ENCODE peak calls at places on chromosome 7, in eight cellular contexts. One of them, this sample, is unnamed.

GRCh38 chr7:138097064-138097741 is 20.9 kb downstream of the AKR1D1 start:
- DNase-seq in foreskin keratinocyte: no peak
- DNase-seq in astrocyte: peak; percentile 8
- DNase-seq in colonic mucosa: peak; percentile 23
- DNase-seq in H9: no peak
- DNase-seq in brain microvascular endothelial cell: peak; percentile 59
- DNase-seq in Panc1: no peak
- DNase-seq in tibial artery: no peak
- DNase-seq in this sample: no peak

GRCh38 chr7:149248777-149249176 is 9.3 kb downstream of the ZNF212 start:
- DNase-seq in foreskin keratinocyte: no peak
- DNase-seq in astrocyte: no peak
- DNase-seq in colonic mucosa: no peak
- DNase-seq in H9: no peak
- DNase-seq in brain microvascular endothelial cell: no peak
- DNase-seq in Panc1: no peak
- DNase-seq in tibial artery: no peak
- DNase-seq in this sample: no peak

GRCh38 chr7:111841596-111842209 is 279.4 kb upstream of the IMMP2L start:
- DNase-seq in foreskin keratinocyte: no peak
- DNase-seq in astrocyte: no peak
- DNase-seq in colonic mucosa: no peak
- DNase-seq in H9: no peak
- DNase-seq in brain microvascular endothelial cell: no peak
- DNase-seq in Panc1: no peak
- DNase-seq in tibial artery: no peak
- DNase-seq in this sample: no peak

GRCh38 chr7:44977304-44977858 is 1.4 kb downstream of the MYO1G start:
- DNase-seq in foreskin keratinocyte: no peak
- DNase-seq in astrocyte: no peak
- DNase-seq in colonic mucosa: no peak
- DNase-seq in H9: no peak
- DNase-seq in brain microvascular endothelial cell: no peak
- DNase-seq in Panc1: no peak
- DNase-seq in tibial artery: no peak
- DNase-seq in this sample: no peak

GRCh38 chr7:65216469-65216868 is 157.2 kb upstream of the ZNF92 start:
- DNase-seq in foreskin keratinocyte: peak; percentile 16
- DNase-seq in astrocyte: peak; percentile 6
- DNase-seq in colonic mucosa: peak; percentile 70
- DNase-seq in H9: peak; percentile 84
- DNase-seq in brain microvascular endothelial cell: no peak
- DNase-seq in Panc1: peak; percentile 17
- DNase-seq in tibial artery: no peak
- DNase-seq in this sample: peak; percentile 53

GRCh38 chr7:157623556-157623955 is 286.8 kb downstream of the DNAJB6 start:
- DNase-seq in foreskin keratinocyte: no peak
- DNase-seq in astrocyte: no peak
- DNase-seq in colonic mucosa: no peak
- DNase-seq in H9: no peak
- DNase-seq in brain microvascular endothelial cell: no peak
- DNase-seq in Panc1: no peak
- DNase-seq in tibial artery: no peak
- DNase-seq in this sample: no peak

GRCh38 chr7:37510043-37510634 is 61.5 kb upstream of the ELMO1 start:
- DNase-seq in foreskin keratinocyte: no peak
- DNase-seq in astrocyte: no peak
- DNase-seq in colonic mucosa: no peak
- DNase-seq in H9: no peak
- DNase-seq in brain microvascular endothelial cell: no peak
- DNase-seq in Panc1: peak; percentile 22
- DNase-seq in tibial artery: no peak
- DNase-seq in this sample: no peak

GRCh38 chr7:22110881-22111280 is 165.2 kb upstream of the CDCA7L start:
- DNase-seq in foreskin keratinocyte: no peak
- DNase-seq in astrocyte: no peak
- DNase-seq in colonic mucosa: no peak
- DNase-seq in H9: no peak
- DNase-seq in brain microvascular endothelial cell: no peak
- DNase-seq in Panc1: no peak
- DNase-seq in tibial artery: no peak
- DNase-seq in this sample: no peak

GRCh38 chr7:159040912-159041711 is 103.6 kb downstream of the VIPR2 start:
- DNase-seq in foreskin keratinocyte: no peak
- DNase-seq in astrocyte: no peak
- DNase-seq in colonic mucosa: peak; percentile 14
- DNase-seq in H9: no peak
- DNase-seq in brain microvascular endothelial cell: no peak
- DNase-seq in Panc1: no peak
- DNase-seq in tibial artery: peak; percentile 14
- DNase-seq in this sample: no peak

GRCh38 chr7:21352540-21353387 is 75.1 kb upstream of the SP4 start:
- DNase-seq in foreskin keratinocyte: no peak
- DNase-seq in astrocyte: no peak
- DNase-seq in colonic mucosa: no peak
- DNase-seq in H9: no peak
- DNase-seq in brain microvascular endothelial cell: no peak
- DNase-seq in Panc1: no peak
- DNase-seq in tibial artery: no peak
- DNase-seq in this sample: no peak

GRCh38 chr7:101804642-101805401 is 12.6 kb upstream of the CUX1 start:
- DNase-seq in foreskin keratinocyte: no peak
- DNase-seq in astrocyte: peak; percentile 24
- DNase-seq in colonic mucosa: peak; percentile 46
- DNase-seq in H9: peak; percentile 83
- DNase-seq in brain microvascular endothelial cell: no peak
- DNase-seq in Panc1: no peak
- DNase-seq in tibial artery: no peak
- DNase-seq in this sample: no peak

GRCh38 chr7:66627151-66627681 is 1.5 kb upstream of the KCTD7 start:
- DNase-seq in foreskin keratinocyte: no peak
- DNase-seq in astrocyte: no peak
- DNase-seq in colonic mucosa: no peak
- DNase-seq in H9: no peak
- DNase-seq in brain microvascular endothelial cell: no peak
- DNase-seq in Panc1: no peak
- DNase-seq in tibial artery: no peak
- DNase-seq in this sample: no peak

GRCh38 chr7:123292227-123292626 is 92.5 kb upstream of the SLC13A1 start:
- DNase-seq in foreskin keratinocyte: no peak
- DNase-seq in astrocyte: no peak
- DNase-seq in colonic mucosa: no peak
- DNase-seq in H9: no peak
- DNase-seq in brain microvascular endothelial cell: no peak
- DNase-seq in Panc1: no peak
- DNase-seq in tibial artery: no peak
- DNase-seq in this sample: no peak

GRCh38 chr7:127874049-127874636 is 157.1 kb downstream of the LRRC4 start:
- DNase-seq in foreskin keratinocyte: no peak
- DNase-seq in astrocyte: no peak
- DNase-seq in colonic mucosa: no peak
- DNase-seq in H9: no peak
- DNase-seq in brain microvascular endothelial cell: no peak
- DNase-seq in Panc1: no peak
- DNase-seq in tibial artery: no peak
- DNase-seq in this sample: no peak

GRCh38 chr7:155590215-155591023 is 44.1 kb upstream of the CNPY1 start:
- DNase-seq in foreskin keratinocyte: no peak
- DNase-seq in astrocyte: peak; percentile 40
- DNase-seq in colonic mucosa: no peak
- DNase-seq in H9: peak; percentile 71
- DNase-seq in brain microvascular endothelial cell: peak; percentile 77
- DNase-seq in Panc1: no peak
- DNase-seq in tibial artery: no peak
- DNase-seq in this sample: no peak

GRCh38 chr7:79982151-79982770 is 152.4 kb upstream of the GNAI1 start:
- DNase-seq in foreskin keratinocyte: peak; percentile 65
- DNase-seq in astrocyte: peak; percentile 57
- DNase-seq in colonic mucosa: no peak
- DNase-seq in H9: no peak
- DNase-seq in brain microvascular endothelial cell: peak; percentile 12
- DNase-seq in Panc1: no peak
- DNase-seq in tibial artery: no peak
- DNase-seq in this sample: peak; percentile 36

GRCh38 chr7:96949766-96950165 is 55.6 kb upstream of the DLX6 start:
- DNase-seq in foreskin keratinocyte: no peak
- DNase-seq in astrocyte: peak; percentile 52
- DNase-seq in colonic mucosa: no peak
- DNase-seq in H9: no peak
- DNase-seq in brain microvascular endothelial cell: peak; percentile 43
- DNase-seq in Panc1: no peak
- DNase-seq in tibial artery: no peak
- DNase-seq in this sample: no peak

DNA sequence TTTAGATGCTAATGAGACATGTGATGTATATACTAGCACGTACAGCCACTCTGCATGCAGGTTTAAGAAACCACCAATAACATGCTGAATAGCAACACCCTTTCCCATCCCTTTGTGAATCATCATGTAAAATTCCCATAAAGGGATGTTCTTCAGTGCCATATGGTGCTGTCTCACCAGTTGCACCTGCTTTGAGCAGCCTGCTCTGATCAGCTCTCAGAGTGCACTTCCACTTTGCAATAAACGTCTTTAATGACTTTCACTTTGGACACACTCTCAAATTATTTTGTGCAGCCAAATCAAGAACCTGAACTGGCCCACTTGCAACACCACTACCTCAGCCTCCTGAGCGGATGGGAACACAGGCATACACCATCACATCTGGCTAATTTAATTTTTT is 615.0 kb downstream of the ANKRD7 start:
- DNase-seq in foreskin keratinocyte: no peak
- DNase-seq in astrocyte: no peak
- DNase-seq in colonic mucosa: no peak
- DNase-seq in H9: no peak
- DNase-seq in brain microvascular endothelial cell: no peak
- DNase-seq in Panc1: no peak
- DNase-seq in tibial artery: no peak
- DNase-seq in this sample: no peak
- TF ChIP-seq CTCF in foreskin keratinocyte: no peak
- TF ChIP-seq CTCF in astrocyte: no peak
- TF ChIP-seq CTCF in colonic mucosa: no peak
- TF ChIP-seq CTCF in H9: no peak
- TF ChIP-seq CTCF in brain microvascular endothelial cell: no peak
- TF ChIP-seq CTCF in Panc1: no peak
- TF ChIP-seq CTCF in tibial artery: no peak
- TF ChIP-seq CTCF in this sample: no peak

DNA sequence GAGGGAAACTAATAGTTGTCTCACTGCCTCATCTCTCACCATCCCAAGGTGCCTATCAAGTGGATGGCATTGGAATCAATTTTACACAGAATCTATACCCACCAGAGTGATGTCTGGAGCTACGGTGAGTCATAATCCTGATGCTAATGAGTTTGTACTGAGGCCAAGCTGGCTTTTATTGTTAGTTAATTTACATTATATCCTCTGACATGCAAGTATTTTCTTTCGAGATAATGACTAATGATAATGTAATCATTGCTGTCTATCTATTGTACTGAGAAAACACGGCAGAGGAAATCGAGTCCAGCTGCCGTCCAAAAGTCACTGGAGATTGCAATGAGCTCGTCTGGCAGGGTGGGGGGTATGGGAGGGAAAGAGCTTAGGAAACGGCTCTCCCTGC is 172.4 kb upstream of the LANCL2 start:
- DNase-seq in foreskin keratinocyte: peak; percentile 53
- DNase-seq in astrocyte: peak; percentile 87
- DNase-seq in colonic mucosa: no peak
- DNase-seq in H9: peak; percentile 20
- DNase-seq in brain microvascular endothelial cell: peak; percentile 71
- DNase-seq in Panc1: no peak
- DNase-seq in tibial artery: no peak
- DNase-seq in this sample: no peak
- H3K27ac ChIP-seq in foreskin keratinocyte: peak overlapping the region; percentile 69
- H3K27ac ChIP-seq in astrocyte: peak overlapping the region; percentile 93
- H3K27ac ChIP-seq in colonic mucosa: no peak overlapping the region
- H3K27ac ChIP-seq in H9: no peak overlapping the region
- H3K27ac ChIP-seq in brain microvascular endothelial cell: peak overlapping the region; percentile 62
- H3K27ac ChIP-seq in Panc1: no peak overlapping the region
- H3K27ac ChIP-seq in tibial artery: no peak overlapping the region
- H3K27ac ChIP-seq in this sample: peak overlapping the region; percentile 68

GRCh38 chr7:121537031-121537430 is 140.9 kb upstream of the FAM3C start:
- DNase-seq in foreskin keratinocyte: no peak
- DNase-seq in astrocyte: no peak
- DNase-seq in colonic mucosa: no peak
- DNase-seq in H9: no peak
- DNase-seq in brain microvascular endothelial cell: no peak
- DNase-seq in Panc1: no peak
- DNase-seq in tibial artery: no peak
- DNase-seq in this sample: no peak
- TF ChIP-seq CTCF in foreskin keratinocyte: no peak
- TF ChIP-seq CTCF in astrocyte: no peak
- TF ChIP-seq CTCF in colonic mucosa: no peak
- TF ChIP-seq CTCF in H9: no peak
- TF ChIP-seq CTCF in brain microvascular endothelial cell: no peak
- TF ChIP-seq CTCF in Panc1: no peak
- TF ChIP-seq CTCF in tibial artery: no peak
- TF ChIP-seq CTCF in this sample: no peak

DNA sequence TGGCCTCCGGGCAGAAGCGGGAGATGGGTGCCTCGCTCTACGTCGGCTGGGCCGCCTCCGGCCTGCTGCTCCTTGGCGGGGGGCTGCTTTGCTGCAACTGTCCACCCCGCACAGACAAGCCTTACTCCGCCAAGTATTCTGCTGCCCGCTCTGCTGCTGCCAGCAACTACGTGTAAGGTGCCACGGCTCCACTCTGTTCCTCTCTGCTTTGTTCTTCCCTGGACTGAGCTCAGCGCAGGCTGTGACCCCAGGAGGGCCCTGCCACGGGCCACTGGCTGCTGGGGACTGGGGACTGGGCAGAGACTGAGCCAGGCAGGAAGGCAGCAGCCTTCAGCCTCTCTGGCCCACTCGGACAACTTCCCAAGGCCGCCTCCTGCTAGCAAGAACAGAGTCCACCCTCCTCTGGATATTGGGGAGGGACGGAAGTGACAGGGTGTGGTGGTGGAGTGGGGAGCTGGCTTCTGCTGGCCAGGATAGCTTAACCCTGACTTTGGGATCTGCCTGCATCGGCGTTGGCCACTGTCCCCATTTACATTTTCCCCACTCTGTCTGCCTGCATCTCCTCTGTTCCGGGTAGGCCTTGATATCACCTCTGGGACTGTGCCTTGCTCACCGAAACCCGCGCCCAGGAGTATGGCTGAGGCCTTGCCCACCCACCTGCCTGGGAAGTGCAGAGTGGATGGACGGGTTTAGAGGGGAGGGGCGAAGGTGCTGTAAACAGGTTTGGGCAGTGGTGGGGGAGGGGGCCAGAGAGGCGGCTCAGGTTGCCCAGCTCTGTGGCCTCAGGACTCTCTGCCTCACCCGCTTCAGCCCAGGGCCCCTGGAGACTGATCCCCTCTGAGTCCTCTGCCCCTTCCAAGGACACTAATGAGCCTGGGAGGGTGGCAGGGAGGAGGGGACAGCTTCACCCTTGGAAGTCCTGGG is 1.1 kb downstream of the CLDN4 start:
- DNase-seq in foreskin keratinocyte: no peak
- DNase-seq in astrocyte: no peak
- DNase-seq in colonic mucosa: peak; percentile 89
- DNase-seq in H9: peak; percentile 95
- DNase-seq in brain microvascular endothelial cell: no peak
- DNase-seq in Panc1: no peak
- DNase-seq in tibial artery: no peak
- DNase-seq in this sample: peak; percentile 74
- H3K27ac ChIP-seq in foreskin keratinocyte: peak overlapping the region; percentile 66
- H3K27ac ChIP-seq in astrocyte: no peak overlapping the region
- H3K27ac ChIP-seq in colonic mucosa: peak overlapping the region; percentile 85
- H3K27ac ChIP-seq in H9: peak overlapping the region; percentile 63
- H3K27ac ChIP-seq in brain microvascular endothelial cell: no peak overlapping the region
- H3K27ac ChIP-seq in Panc1: peak overlapping the region; percentile 96
- H3K27ac ChIP-seq in tibial artery: no peak overlapping the region
- H3K27ac ChIP-seq in this sample: peak overlapping the region; percentile 52

GRCh38 chr7:146115665-146116451 is 743 bp upstream of the CNTNAP2 start:
- DNase-seq in foreskin keratinocyte: no peak
- DNase-seq in astrocyte: peak; percentile 32
- DNase-seq in colonic mucosa: peak; percentile 42
- DNase-seq in H9: peak; percentile 94
- DNase-seq in brain microvascular endothelial cell: peak; percentile 48
- DNase-seq in Panc1: no peak
- DNase-seq in tibial artery: no peak
- DNase-seq in this sample: peak; percentile 4
- TF ChIP-seq CTCF in foreskin keratinocyte: no peak
- TF ChIP-seq CTCF in astrocyte: no peak
- TF ChIP-seq CTCF in colonic mucosa: no peak
- TF ChIP-seq CTCF in H9: no peak
- TF ChIP-seq CTCF in brain microvascular endothelial cell: peak; percentile 23
- TF ChIP-seq CTCF in Panc1: no peak
- TF ChIP-seq CTCF in tibial artery: no peak
- TF ChIP-seq CTCF in this sample: no peak